ENCODE peak calls at places on chromosome 6, in ten cellular contexts. H is CD8-positive, alpha-beta T cell; S is heart right ventricle; T is cardiac muscle cell; J is naive thymus-derived CD4-positive, alpha-beta T cell; Z is left lung; I is body of pancreas; R is aorta; Q is neural progenitor cell; E is PC-9. C is an unnamed sample.

GRCh38 chr6:136774228-136775041 is 17.8 kb downstream of the MAP3K5 start:
- DNase-seq in Q (no peak), E (peak; percentile 94), R (no peak), T (peak; percentile 82), S (no peak), I (no peak), H (no peak), Z (no peak), J (no peak), C (no peak)

GRCh38 chr6:41449399-41450245 is 96.6 kb upstream of the FOXP4 start:
- DNase-seq in H (no peak), S (no peak), T (peak; percentile 78), Q (no peak), R (no peak), E (no peak), I (peak; percentile 82), J (no peak), Z (no peak), C (peak; percentile 36)

GRCh38 chr6:126886106-126886505 is 232.4 kb upstream of the RSPO3 start:
- DNase-seq in E (no peak), S (no peak), R (no peak), Z (no peak), H (no peak), Q (no peak), I (no peak), J (no peak), T (peak; percentile 3), C (no peak)

GRCh38 chr6:24683297-24684296 is 16.7 kb downstream of the ACOT13 start:
- DNase-seq in R (no peak), Q (peak; percentile 39), Z (no peak), T (no peak), I (no peak), E (no peak), J (no peak), H (no peak), S (no peak), C (no peak)

GRCh38 chr6:108667984-108668383 is 107.3 kb downstream of the FOXO3 start:
- DNase-seq in T (peak; percentile 68), S (no peak), R (no peak), H (no peak), Z (no peak), I (no peak), J (no peak), E (no peak), Q (peak; percentile 41), C (no peak)

GRCh38 chr6:13453771-13454251 is 33.6 kb downstream of the GFOD1 start:
- DNase-seq in E (peak; percentile 82), R (no peak), I (no peak), Q (no peak), S (no peak), T (peak; percentile 32), H (no peak), Z (no peak), J (peak; percentile 56), C (peak; percentile 24)

GRCh38 chr6:15987569-15987968 is 141.3 kb upstream of the MYLIP start:
- DNase-seq in I (no peak), E (no peak), Q (no peak), T (peak; percentile 72), H (no peak), S (no peak), R (no peak), J (no peak), Z (no peak), C (peak; percentile 34)

GRCh38 chr6:43770417-43771209 is 602 bp downstream of the VEGFA start:
- DNase-seq in R (peak; percentile 88), J (peak; percentile 14), S (peak; percentile 79), E (peak; percentile 64), T (peak; percentile 70), Z (peak; percentile 82), I (peak; percentile 84), Q (peak; percentile 79), H (no peak), C (peak; percentile 46)

GRCh38 chr6:141988954-141989705 is 143.6 kb upstream of the GJE1 start:
- DNase-seq in Z (no peak), R (no peak), I (peak; percentile 23), H (no peak), Q (peak; percentile 79), T (peak; percentile 78), E (peak; percentile 45), S (no peak), J (no peak), C (no peak)

GRCh38 chr6:6748001-6748400 is 159.5 kb downstream of the LY86 start:
- DNase-seq in E (no peak), S (no peak), H (no peak), Z (no peak), J (no peak), R (no peak), T (no peak), I (no peak), Q (no peak), C (no peak)

GRCh38 chr6:333379-334002 is 41.2 kb downstream of the DUSP22 start:
- DNase-seq in E (no peak), T (no peak), R (no peak), H (no peak), I (no peak), J (no peak), Q (no peak), Z (no peak), S (no peak), C (no peak)

GRCh38 chr6:334536-334935 is 42.2 kb downstream of the DUSP22 start:
- DNase-seq in T (no peak), I (no peak), E (no peak), Q (no peak), H (no peak), S (no peak), R (no peak), J (no peak), Z (no peak), C (no peak)

GRCh38 chr6:336159-337114 is 44.1 kb downstream of the DUSP22 start:
- DNase-seq in T (no peak), J (no peak), H (no peak), R (no peak), I (no peak), E (no peak), S (no peak), Z (no peak), Q (no peak), C (no peak)

GRCh38 chr6:335572-335971 is 43.3 kb downstream of the DUSP22 start:
- DNase-seq in Z (no peak), Q (peak; percentile 50), I (no peak), H (no peak), R (no peak), T (no peak), E (no peak), J (no peak), S (no peak), C (no peak)

GRCh38 chr6:335146-335545 is 42.9 kb downstream of the DUSP22 start:
- DNase-seq in E (no peak), S (no peak), I (no peak), H (no peak), T (no peak), Q (no peak), Z (no peak), R (no peak), J (no peak), C (no peak)
- H3K4me1 ChIP-seq in E (no peaks in the 10 kb centered on the region), S (peaks cover 34% of the 10 kb centered on the region), I (peaks cover 10% of the 10 kb centered on the region), H (peaks cover 42% of the 10 kb centered on the region), T (peaks cover 46% of the 10 kb centered on the region), Q (no peaks in the 10 kb centered on the region), Z (peaks cover 16% of the 10 kb centered on the region), R (no peaks in the 10 kb centered on the region), J (peaks cover 23% of the 10 kb centered on the region), C (no peaks in the 10 kb centered on the region)

DNA sequence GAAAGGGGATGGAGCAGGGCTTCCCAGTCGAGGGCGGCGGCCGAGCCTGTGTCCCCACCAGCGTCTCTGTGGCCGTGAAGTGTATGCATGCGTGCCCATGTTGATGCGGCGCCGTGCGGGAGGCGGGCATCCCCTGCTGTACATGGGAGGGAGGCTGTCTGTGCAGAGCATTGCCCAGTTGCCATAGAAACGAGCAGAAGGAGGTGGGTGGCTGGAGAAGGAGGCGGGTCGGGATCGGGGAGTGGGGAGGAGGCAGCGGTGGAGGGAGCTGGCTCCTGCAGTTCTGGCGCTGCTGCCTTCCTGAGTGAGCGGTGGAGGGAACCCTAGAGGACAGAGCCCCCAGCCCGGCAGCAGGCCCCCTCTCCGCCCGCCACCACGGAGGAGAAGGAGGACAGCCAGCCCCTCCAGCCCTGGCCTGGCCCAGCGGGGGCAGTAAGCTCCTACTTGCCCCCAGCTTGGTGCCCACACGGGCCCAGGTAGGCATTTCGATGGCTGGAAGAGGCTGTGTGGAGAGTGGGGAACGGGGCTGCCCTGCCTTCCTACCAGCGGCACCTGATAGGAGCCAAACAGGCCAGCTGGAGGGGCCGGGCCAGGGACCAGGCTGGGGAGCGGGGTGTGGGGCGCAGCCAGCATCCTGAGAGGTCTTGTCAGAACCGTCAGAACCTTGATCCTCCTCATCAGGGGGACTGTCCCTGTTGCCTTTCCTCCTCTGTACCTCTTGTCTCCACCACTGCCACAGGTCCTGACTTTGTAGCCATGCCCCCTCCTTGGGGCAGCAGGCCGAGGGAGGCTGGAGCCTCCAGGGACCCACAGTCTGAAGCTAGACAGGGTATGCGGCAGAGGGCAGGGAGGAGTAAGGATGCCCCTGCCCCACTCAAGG is 41.3 kb downstream of the SPDEF start:
- DNase-seq in I (peak; percentile 48), R (peak; percentile 68), E (no peak), T (peak; percentile 88), Z (no peak), H (no peak), S (peak; percentile 38), Q (peak; percentile 92), J (no peak), C (peak; percentile 64)
- H3K4me3 ChIP-seq in I (no peak overlapping the region), R (no peak overlapping the region), E (no peak overlapping the region), T (no peak overlapping the region), Z (no peak overlapping the region), H (no peak overlapping the region), S (no peak overlapping the region), Q (peak overlapping the region; percentile 52), J (no peak overlapping the region), C (no peak overlapping the region)

DNA sequence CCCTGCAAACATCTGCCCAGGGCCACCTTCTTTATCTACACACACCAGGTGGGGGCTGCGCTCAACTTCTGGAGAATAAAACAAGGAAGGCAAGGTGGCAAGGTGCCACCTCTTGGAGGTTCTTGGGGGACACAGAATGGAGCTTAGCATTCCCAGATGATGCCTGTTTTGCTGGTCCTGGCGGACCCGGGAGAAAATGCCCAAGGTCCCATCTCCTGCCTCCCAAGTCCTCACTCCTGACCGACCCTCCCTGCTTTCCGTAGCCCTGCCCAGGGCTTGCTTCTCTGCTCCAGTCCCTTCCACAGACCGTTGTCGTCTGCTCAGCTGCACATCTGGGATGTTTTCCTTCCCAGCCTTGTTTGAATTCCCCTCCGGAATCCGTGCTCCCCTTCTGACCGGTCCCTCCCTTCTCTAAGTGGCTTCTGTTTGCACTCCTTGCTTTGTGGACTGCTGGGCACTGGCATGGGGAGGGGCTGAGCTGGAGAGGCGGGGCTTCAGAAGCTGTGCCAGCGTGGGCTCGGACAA is 13.1 kb downstream of the ITPR3 start:
- DNase-seq in E (no peak), Z (peak; percentile 64), R (no peak), H (no peak), S (no peak), J (no peak), I (peak; percentile 40), T (no peak), Q (peak; percentile 63), C (no peak)
- H3K4me1 ChIP-seq in E (peaks cover 20% of the 10 kb centered on the region), Z (peaks cover 14% of the 10 kb centered on the region), R (no peaks in the 10 kb centered on the region), H (peaks cover 21% of the 10 kb centered on the region), S (peaks cover 17% of the 10 kb centered on the region), J (peaks cover 20% of the 10 kb centered on the region), I (peaks cover 27% of the 10 kb centered on the region), T (no peaks in the 10 kb centered on the region), Q (peaks cover 16% of the 10 kb centered on the region), C (peaks cover 6% of the 10 kb centered on the region)

DNA sequence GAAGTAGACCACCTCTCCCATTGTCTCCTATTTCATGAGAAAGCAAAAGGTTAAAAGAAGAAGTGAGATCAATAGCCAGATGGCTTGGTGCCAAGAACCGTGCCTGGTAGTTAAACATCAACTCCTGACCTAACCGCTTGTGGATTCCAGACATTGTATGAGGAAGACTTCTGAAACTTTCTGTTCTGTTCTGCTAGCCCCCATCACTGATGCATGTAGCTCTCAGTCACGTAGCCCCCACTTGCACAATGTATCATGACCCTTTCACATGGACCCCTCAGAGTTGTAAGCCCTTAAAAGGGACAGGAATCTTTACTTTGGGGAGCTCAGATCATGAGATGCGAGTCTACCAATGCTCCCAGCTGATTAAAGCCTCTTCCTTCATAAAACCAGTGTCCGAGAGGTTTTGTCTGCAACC is 301.2 kb downstream of the RNGTT start:
- DNase-seq in T (no peak), J (no peak), Q (no peak), H (no peak), S (no peak), Z (no peak), I (peak; percentile 28), R (no peak), E (no peak), C (no peak)
- H3K4me3 ChIP-seq in T (no peak overlapping the region), J (no peak overlapping the region), Q (no peak overlapping the region), H (no peak overlapping the region), S (no peak overlapping the region), Z (no peak overlapping the region), I (no peak overlapping the region), R (no peak overlapping the region), E (no peak overlapping the region), C (no peak overlapping the region)